ENCODE peak calls at places on chromosomes 11 and 22, in eight cellular contexts. One of them, this sample, is unnamed. For H3K4me1, the result is how much of the 10 kb centered on the place peaks cover.

GRCh38 chr11:3186166-3186953 is 21.2 kb upstream of the OSBPL5 start:
- DNase-seq in IMR-90: no peak
- DNase-seq in A549: no peak
- DNase-seq in CD8-positive, alpha-beta T cell: no peak
- DNase-seq in neuronal stem cell: no peak
- DNase-seq in GM23338: no peak
- DNase-seq in heart right ventricle: no peak
- DNase-seq in body of pancreas: peak
- DNase-seq in this sample: no peak

GRCh38 chr11:45180158-45180887 is 33.9 kb downstream of the PRDM11 start:
- DNase-seq in IMR-90: no peak
- DNase-seq in A549: peak
- DNase-seq in CD8-positive, alpha-beta T cell: no peak
- DNase-seq in neuronal stem cell: peak
- DNase-seq in GM23338: peak
- DNase-seq in heart right ventricle: peak
- DNase-seq in body of pancreas: peak
- DNase-seq in this sample: peak

GRCh38 chr22:19059481-19060278 is 62.5 kb downstream of the DGCR2 start:
- DNase-seq in IMR-90: no peak
- DNase-seq in A549: no peak
- DNase-seq in CD8-positive, alpha-beta T cell: peak
- DNase-seq in neuronal stem cell: no peak
- DNase-seq in GM23338: no peak
- DNase-seq in heart right ventricle: no peak
- DNase-seq in body of pancreas: peak
- DNase-seq in this sample: no peak

GRCh38 chr11:73308963-73309960 is 1.2 kb downstream of the ARHGEF17 start:
- DNase-seq in IMR-90: peak
- DNase-seq in A549: peak
- DNase-seq in CD8-positive, alpha-beta T cell: no peak
- DNase-seq in neuronal stem cell: peak
- DNase-seq in GM23338: peak
- DNase-seq in heart right ventricle: peak
- DNase-seq in body of pancreas: peak
- DNase-seq in this sample: peak

GRCh38 chr11:34546511-34547206 is 33.1 kb upstream of the ELF5 start:
- DNase-seq in IMR-90: no peak
- DNase-seq in A549: no peak
- DNase-seq in CD8-positive, alpha-beta T cell: no peak
- DNase-seq in neuronal stem cell: peak
- DNase-seq in GM23338: no peak
- DNase-seq in heart right ventricle: no peak
- DNase-seq in body of pancreas: no peak
- DNase-seq in this sample: no peak

GRCh38 chr22:42397332-42398246 is 34.6 kb downstream of the NFAM1 start:
- DNase-seq in IMR-90: no peak
- DNase-seq in A549: no peak
- DNase-seq in CD8-positive, alpha-beta T cell: no peak
- DNase-seq in neuronal stem cell: no peak
- DNase-seq in GM23338: no peak
- DNase-seq in heart right ventricle: no peak
- DNase-seq in body of pancreas: no peak
- DNase-seq in this sample: peak

GRCh38 chr11:68312117-68312779 is at the start of gene LRP5:
- DNase-seq in IMR-90: peak
- DNase-seq in A549: no peak
- DNase-seq in CD8-positive, alpha-beta T cell: no peak
- DNase-seq in neuronal stem cell: no peak
- DNase-seq in GM23338: peak
- DNase-seq in heart right ventricle: no peak
- DNase-seq in body of pancreas: no peak
- DNase-seq in this sample: peak

GRCh38 chr11:66883021-66883968 is 26.4 kb downstream of the LRFN4 start:
- DNase-seq in IMR-90: peak
- DNase-seq in A549: peak
- DNase-seq in CD8-positive, alpha-beta T cell: peak
- DNase-seq in neuronal stem cell: peak
- DNase-seq in GM23338: peak
- DNase-seq in heart right ventricle: peak
- DNase-seq in body of pancreas: peak
- DNase-seq in this sample: peak

DNA sequence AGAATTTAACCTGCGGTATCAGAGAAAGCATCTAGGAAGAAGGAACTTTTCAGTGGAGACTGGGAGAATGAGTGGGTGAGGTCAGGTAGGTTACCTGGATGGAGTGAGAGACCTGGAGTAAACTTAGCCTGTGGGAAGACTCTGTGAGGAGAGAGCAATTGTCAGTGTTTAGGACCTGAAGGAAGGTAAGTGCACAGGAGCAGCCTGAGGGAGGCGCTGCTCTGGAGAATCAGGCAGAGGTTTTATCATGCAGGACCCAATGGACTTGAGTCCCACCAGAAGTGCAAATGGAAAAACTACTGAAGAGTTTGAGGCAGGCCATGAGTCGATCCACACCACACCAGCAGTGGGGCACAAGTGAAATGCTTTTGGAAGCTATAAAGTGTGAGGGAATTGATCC is 10.6 kb upstream of the IFTAP start:
- DNase-seq in IMR-90: no peak
- DNase-seq in A549: no peak
- DNase-seq in CD8-positive, alpha-beta T cell: no peak
- DNase-seq in neuronal stem cell: no peak
- DNase-seq in GM23338: peak
- DNase-seq in heart right ventricle: no peak
- DNase-seq in body of pancreas: no peak
- DNase-seq in this sample: no peak
- H3K4me1 ChIP-seq in IMR-90: under half
- H3K4me1 ChIP-seq in A549: under half
- H3K4me1 ChIP-seq in CD8-positive, alpha-beta T cell: under half
- H3K4me1 ChIP-seq in neuronal stem cell: under half
- H3K4me1 ChIP-seq in GM23338: under half
- H3K4me1 ChIP-seq in heart right ventricle: under half
- H3K4me1 ChIP-seq in body of pancreas: under half
- H3K4me1 ChIP-seq in this sample: under half

DNA sequence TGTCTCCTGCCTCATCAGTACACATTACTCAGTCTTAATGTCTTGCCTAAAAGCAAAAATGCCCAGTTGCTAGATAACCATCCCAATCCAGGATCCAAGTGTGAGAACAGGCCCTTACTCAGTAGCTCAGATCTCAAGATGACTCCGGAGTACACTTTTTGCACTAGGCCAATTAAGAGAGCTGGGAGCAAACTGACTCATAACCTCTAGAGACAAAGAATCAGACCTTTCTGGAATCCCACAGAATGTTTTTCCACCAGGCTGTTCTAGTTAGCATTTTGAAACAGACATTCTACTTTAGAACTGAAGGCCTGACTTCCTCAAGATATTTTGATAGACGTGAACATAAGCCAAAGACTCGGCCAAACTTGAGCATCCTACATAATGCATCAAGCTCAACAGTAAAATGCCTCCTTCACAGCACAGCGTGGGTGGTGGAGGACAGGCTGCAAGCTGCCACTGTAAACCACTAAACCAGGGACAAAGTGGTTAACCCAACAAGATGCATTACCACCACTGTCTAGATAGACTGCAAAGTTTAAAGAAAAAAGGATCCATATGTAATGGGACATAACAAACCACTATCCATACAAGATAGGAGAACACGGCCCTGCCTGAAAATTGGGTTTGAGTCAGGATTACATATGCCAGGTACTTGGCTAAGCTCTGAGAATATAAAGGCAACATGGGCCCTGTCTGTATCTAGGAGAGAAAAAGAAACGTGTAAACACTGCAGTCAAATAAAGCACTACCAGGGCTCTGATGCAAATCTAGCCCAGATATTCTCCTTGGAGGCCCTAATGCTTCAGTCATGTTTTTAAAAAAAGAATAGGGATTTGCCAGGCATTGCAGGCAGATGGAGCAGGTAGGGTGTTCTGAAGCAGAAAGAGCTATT is 48.3 kb downstream of the MYH9 start:
- DNase-seq in IMR-90: peak
- DNase-seq in A549: no peak
- DNase-seq in CD8-positive, alpha-beta T cell: no peak
- DNase-seq in neuronal stem cell: no peak
- DNase-seq in GM23338: no peak
- DNase-seq in heart right ventricle: no peak
- DNase-seq in body of pancreas: no peak
- DNase-seq in this sample: peak
- H3K27ac ChIP-seq in IMR-90: peak
- H3K27ac ChIP-seq in A549: peak
- H3K27ac ChIP-seq in CD8-positive, alpha-beta T cell: no peak
- H3K27ac ChIP-seq in neuronal stem cell: no peak
- H3K27ac ChIP-seq in GM23338: peak
- H3K27ac ChIP-seq in heart right ventricle: peak
- H3K27ac ChIP-seq in body of pancreas: peak
- H3K27ac ChIP-seq in this sample: peak

DNA sequence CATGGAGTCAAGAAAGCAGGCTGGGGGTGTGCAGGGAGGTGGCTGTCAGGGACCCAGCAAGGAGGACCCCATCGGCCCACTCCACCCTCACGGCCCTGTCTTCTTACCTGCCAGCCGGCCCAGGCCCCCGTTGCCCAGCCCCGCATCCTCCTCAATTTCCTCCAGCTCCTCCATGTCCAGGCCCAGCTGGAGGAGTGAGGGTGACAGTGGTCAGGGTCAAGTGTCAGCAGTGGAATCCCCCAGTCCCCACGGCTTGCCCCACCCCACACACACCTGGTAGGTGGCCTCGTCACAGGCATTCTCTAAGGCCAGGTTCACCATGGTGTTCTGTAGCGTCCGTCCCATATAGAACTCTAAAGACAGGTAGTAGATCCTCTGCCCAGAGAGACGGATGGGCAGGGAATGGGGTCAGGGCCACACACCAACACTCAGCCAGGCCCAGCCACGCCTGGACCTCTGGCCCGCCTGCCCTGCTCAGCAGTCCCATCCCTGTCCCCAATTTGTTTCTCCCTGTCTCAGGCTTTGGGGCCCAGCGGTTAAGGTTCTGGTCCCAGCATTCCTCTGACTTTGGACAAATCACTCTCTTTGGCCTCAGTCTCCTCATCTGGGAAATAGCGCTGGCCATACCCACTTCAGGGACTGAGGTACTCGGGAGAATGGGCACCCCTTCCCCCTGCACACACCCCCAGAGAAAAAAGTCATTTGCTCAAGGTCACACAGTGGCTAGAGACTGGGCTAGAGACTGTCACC is 1.3 kb downstream of the PYGM start:
- DNase-seq in IMR-90: no peak
- DNase-seq in A549: no peak
- DNase-seq in CD8-positive, alpha-beta T cell: no peak
- DNase-seq in neuronal stem cell: no peak
- DNase-seq in GM23338: no peak
- DNase-seq in heart right ventricle: no peak
- DNase-seq in body of pancreas: no peak
- DNase-seq in this sample: peak
- H3K4me3 ChIP-seq in IMR-90: no peak
- H3K4me3 ChIP-seq in A549: no peak
- H3K4me3 ChIP-seq in CD8-positive, alpha-beta T cell: no peak
- H3K4me3 ChIP-seq in neuronal stem cell: no peak
- H3K4me3 ChIP-seq in GM23338: no peak
- H3K4me3 ChIP-seq in heart right ventricle: peak
- H3K4me3 ChIP-seq in body of pancreas: no peak
- H3K4me3 ChIP-seq in this sample: no peak

DNA sequence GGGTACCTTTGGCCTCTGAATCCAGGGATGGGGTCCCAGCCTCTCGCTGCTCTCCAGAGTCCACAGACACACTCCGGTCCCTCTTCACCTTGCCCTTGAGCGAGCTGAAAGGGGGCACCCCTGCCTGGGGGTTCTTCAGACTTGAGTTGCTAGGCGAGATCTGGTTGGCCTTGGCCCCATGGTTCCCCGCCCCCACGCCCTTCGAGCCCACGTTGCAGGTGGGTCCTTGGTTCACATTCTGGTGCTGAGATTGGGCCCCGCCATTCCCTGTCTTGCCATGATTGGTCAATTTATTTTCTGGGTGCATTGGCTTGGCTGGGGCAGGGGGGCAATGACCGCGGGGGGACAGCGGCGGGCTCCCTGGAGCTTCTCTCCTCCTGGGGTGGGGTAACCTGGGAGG is 17.5 kb downstream of the BCL9L start:
- DNase-seq in IMR-90: no peak
- DNase-seq in A549: no peak
- DNase-seq in CD8-positive, alpha-beta T cell: no peak
- DNase-seq in neuronal stem cell: no peak
- DNase-seq in GM23338: no peak
- DNase-seq in heart right ventricle: no peak
- DNase-seq in body of pancreas: no peak
- DNase-seq in this sample: peak
- H3K4me1 ChIP-seq in IMR-90: under half
- H3K4me1 ChIP-seq in A549: half or more
- H3K4me1 ChIP-seq in CD8-positive, alpha-beta T cell: half or more
- H3K4me1 ChIP-seq in neuronal stem cell: under half
- H3K4me1 ChIP-seq in GM23338: under half
- H3K4me1 ChIP-seq in heart right ventricle: half or more
- H3K4me1 ChIP-seq in body of pancreas: half or more
- H3K4me1 ChIP-seq in this sample: under half

This sample was measured in right cardiac atrium.